ENCODE peak calls at places on chromosomes 6 and 20, in nine cellular contexts. M, Y, S, I, Z, N, O, B and K are unnamed samples.

GRCh38 chr6:13331516-13332348 is 3.4 kb upstream of the TBC1D7 start:
- DNase-seq in M (peak), Y (peak), S (no peak), I (peak), Z (no peak), N (no peak), O (no peak), B (no peak), K (peak)

GRCh38 chr20:52937701-52938100 is 34.5 kb upstream of the TSHZ2 start:
- DNase-seq in M (no peak), Y (peak), S (no peak), I (no peak), Z (no peak), N (no peak), O (no peak), B (no peak), K (no peak)

GRCh38 chr20:4720121-4720976 is 1.4 kb upstream of the PRND start:
- DNase-seq in M (peak), Y (peak), S (peak), I (peak), Z (peak), N (peak), O (peak), B (peak), K (peak)

GRCh38 chr20:56429496-56429895 is 17.4 kb downstream of the CASS4 start:
- DNase-seq in M (no peak), Y (peak), S (peak), I (peak), Z (no peak), N (no peak), O (peak), B (no peak), K (no peak)

GRCh38 chr6:99013145-99013544 is 65.4 kb upstream of the FBXL4 start:
- DNase-seq in M (no peak), Y (peak), S (no peak), I (peak), Z (no peak), N (no peak), O (no peak), B (no peak), K (no peak)

GRCh38 chr20:57323034-57323433 is 6.6 kb upstream of the SPO11 start:
- DNase-seq in M (no peak), Y (peak), S (peak), I (peak), Z (no peak), N (no peak), O (no peak), B (no peak), K (peak)

GRCh38 chr6:3987576-3987975 is 91.4 kb downstream of the FAM217A start:
- DNase-seq in M (no peak), Y (no peak), S (no peak), I (no peak), Z (no peak), N (no peak), O (no peak), B (no peak), K (no peak)

GRCh38 chr6:136334465-136334846 is 44.8 kb upstream of the BCLAF1 start:
- DNase-seq in M (no peak), Y (no peak), S (no peak), I (no peak), Z (no peak), N (no peak), O (no peak), B (no peak), K (no peak)

GRCh38 chr6:373773-374724 is 17.5 kb upstream of the IRF4 start:
- DNase-seq in M (no peak), Y (peak), S (no peak), I (no peak), Z (no peak), N (no peak), O (no peak), B (no peak), K (no peak)

GRCh38 chr6:86031713-86032112 is 389.0 kb upstream of the SYNCRIP start:
- DNase-seq in M (no peak), Y (no peak), S (no peak), I (no peak), Z (no peak), N (no peak), O (no peak), B (no peak), K (no peak)

GRCh38 chr6:168179702-168180382 is 100.8 kb upstream of the FRMD1 start:
- DNase-seq in M (peak), Y (no peak), S (no peak), I (no peak), Z (no peak), N (no peak), O (no peak), B (no peak), K (no peak)

GRCh38 chr6:34888441-34888820 is 589 bp upstream of the TAF11 start:
- DNase-seq in M (peak), Y (no peak), S (no peak), I (no peak), Z (no peak), N (no peak), O (no peak), B (no peak), K (no peak)

GRCh38 chr20:23528867-23529431 is 38.0 kb downstream of the CST8 start:
- DNase-seq in M (no peak), Y (no peak), S (peak), I (peak), Z (no peak), N (no peak), O (no peak), B (no peak), K (no peak)

GRCh38 chr6:87297115-87297514 is 25.3 kb upstream of the SMIM8 start:
- DNase-seq in M (no peak), Y (no peak), S (no peak), I (no peak), Z (no peak), N (no peak), O (no peak), B (no peak), K (no peak)

GRCh38 chr6:108115598-108116058 is 41.1 kb upstream of the OSTM1 start:
- DNase-seq in M (no peak), Y (peak), S (peak), I (no peak), Z (peak), N (no peak), O (no peak), B (no peak), K (peak)

GRCh38 chr6:147212618-147213017 is 8.4 kb downstream of the STXBP5 start:
- DNase-seq in M (no peak), Y (no peak), S (no peak), I (no peak), Z (no peak), N (no peak), O (no peak), B (no peak), K (no peak)

GRCh38 chr6:158660331-158660730 is 10.5 kb downstream of the SYTL3 start:
- DNase-seq in M (peak), Y (no peak), S (peak), I (no peak), Z (no peak), N (no peak), O (no peak), B (no peak), K (peak)

GRCh38 chr20:52747736-52748135 is 224.4 kb upstream of the TSHZ2 start:
- DNase-seq in M (peak), Y (peak), S (no peak), I (peak), Z (no peak), N (no peak), O (no peak), B (no peak), K (peak)

GRCh38 chr20:35539756-35540212 is 2.1 kb upstream of the ERGIC3 start:
- DNase-seq in M (no peak), Y (no peak), S (peak), I (no peak), Z (peak), N (peak), O (no peak), B (no peak), K (peak)

GRCh38 chr6:43708857-43709653 is 21.5 kb upstream of the MRPS18A start:
- DNase-seq in M (no peak), Y (no peak), S (peak), I (no peak), Z (no peak), N (no peak), O (no peak), B (no peak), K (no peak)

GRCh38 chr6:22147983-22148797 is 148.6 kb downstream of the PRL start:
- DNase-seq in M (no peak), Y (peak), S (peak), I (peak), Z (peak), N (no peak), O (no peak), B (no peak), K (peak)

GRCh38 chr20:24783631-24784492 is 165.2 kb upstream of the CST7 start:
- DNase-seq in M (peak), Y (no peak), S (peak), I (no peak), Z (no peak), N (no peak), O (no peak), B (no peak), K (peak)

GRCh38 chr6:108005961-108006360 is 48.0 kb upstream of the SEC63 start:
- DNase-seq in M (no peak), Y (no peak), S (no peak), I (no peak), Z (no peak), N (no peak), O (no peak), B (no peak), K (no peak)

GRCh38 chr6:126539022-126539421 is 199.1 kb downstream of the CENPW start:
- DNase-seq in M (no peak), Y (peak), S (no peak), I (peak), Z (no peak), N (no peak), O (no peak), B (no peak), K (no peak)

GRCh38 chr6:129882510-129883023 is 21.5 kb upstream of the TMEM244 start:
- DNase-seq in M (no peak), Y (no peak), S (peak), I (no peak), Z (no peak), N (no peak), O (no peak), B (no peak), K (no peak)

GRCh38 chr6:122202576-122203137 is 196.8 kb upstream of the HSF2 start:
- DNase-seq in M (no peak), Y (peak), S (no peak), I (no peak), Z (no peak), N (no peak), O (no peak), B (no peak), K (no peak)

GRCh38 chr6:24431045-24431451 is 28.3 kb downstream of the MRS2 start:
- DNase-seq in M (peak), Y (peak), S (peak), I (peak), Z (no peak), N (no peak), O (no peak), B (no peak), K (peak)

GRCh38 chr6:156828280-156828703 is 51.1 kb downstream of the ARID1B start:
- DNase-seq in M (no peak), Y (peak), S (peak), I (peak), Z (no peak), N (no peak), O (no peak), B (peak), K (peak)

GRCh38 chr20:37552415-37552814 is 24.7 kb upstream of the BLCAP start:
- DNase-seq in M (no peak), Y (peak), S (no peak), I (peak), Z (no peak), N (no peak), O (no peak), B (no peak), K (no peak)

GRCh38 chr6:158072083-158072721 is 90.5 kb downstream of the SYNJ2 start:
- DNase-seq in M (peak), Y (peak), S (peak), I (peak), Z (peak), N (peak), O (peak), B (peak), K (peak)

GRCh38 chr6:163438298-163438939 is 23.9 kb downstream of the QKI start:
- DNase-seq in M (no peak), Y (no peak), S (no peak), I (no peak), Z (no peak), N (no peak), O (no peak), B (no peak), K (no peak)

GRCh38 chr20:12975833-12976608 is 32.8 kb upstream of the SPTLC3 start:
- DNase-seq in M (no peak), Y (no peak), S (no peak), I (no peak), Z (no peak), N (no peak), O (no peak), B (no peak), K (no peak)

GRCh38 chr6:135212935-135213334 is 31.8 kb downstream of the MYB start:
- DNase-seq in M (no peak), Y (peak), S (peak), I (peak), Z (no peak), N (no peak), O (no peak), B (no peak), K (no peak)

GRCh38 chr6:150599199-150600002 is at the start of gene PLEKHG1:
- DNase-seq in M (peak), Y (peak), S (peak), I (peak), Z (peak), N (no peak), O (peak), B (no peak), K (peak)

GRCh38 chr20:22768779-22769178 is 184.4 kb upstream of the FOXA2 start:
- DNase-seq in M (no peak), Y (no peak), S (no peak), I (peak), Z (no peak), N (no peak), O (no peak), B (no peak), K (no peak)

GRCh38 chr6:45743028-45743615 is 272.5 kb downstream of the CLIC5 start:
- DNase-seq in M (no peak), Y (no peak), S (no peak), I (no peak), Z (no peak), N (no peak), O (no peak), B (no peak), K (no peak)

GRCh38 chr20:48743807-48744206 is 84.0 kb downstream of the PREX1 start:
- DNase-seq in M (no peak), Y (no peak), S (no peak), I (no peak), Z (no peak), N (no peak), O (no peak), B (no peak), K (no peak)